ENCODE peak calls at places on chromosome 15, in four cellular contexts. W, F, L and N are unnamed samples.
A peak's percentile ranks its signal among the peaks of the same experiment; 100 is the strongest.

GRCh38 chr15:42138411-42138810 is 18.0 kb downstream of the PLA2G4F start:
- DNase-seq in W (no peak), F (peak; percentile 21), L (no peak), N (no peak)

GRCh38 chr15:100663550-100664335 is 61.4 kb downstream of the ASB7 start:
- DNase-seq in W (no peak), F (no peak), L (no peak), N (no peak)

GRCh38 chr15:23506762-23507161 is 58.7 kb upstream of the MKRN3 start:
- DNase-seq in W (no peak), F (no peak), L (no peak), N (no peak)

GRCh38 chr15:55255714-55256113 is 33.9 kb downstream of the RAB27A start:
- DNase-seq in W (no peak), F (no peak), L (no peak), N (no peak)

GRCh38 chr15:36449084-36449661 is 130.3 kb upstream of the CDIN1 start:
- DNase-seq in W (no peak), F (no peak), L (no peak), N (no peak)

GRCh38 chr15:66923438-66923881 is 141.9 kb upstream of the SMAD3 start:
- DNase-seq in W (peak; percentile 48), F (no peak), L (no peak), N (peak; percentile 34)

GRCh38 chr15:75032391-75032790 is 9.0 kb downstream of the PPCDC start:
- DNase-seq in W (no peak), F (no peak), L (no peak), N (no peak)

GRCh38 chr15:39454189-39454986 is 126.5 kb upstream of the THBS1 start:
- DNase-seq in W (no peak), F (no peak), L (no peak), N (peak; percentile 43)

GRCh38 chr15:98873441-98874218 is 134.0 kb downstream of the PGPEP1L start:
- DNase-seq in W (peak; percentile 94), F (no peak), L (peak; percentile 90), N (no peak)

GRCh38 chr15:69881310-69881660 is 216.4 kb downstream of the TLE3 start:
- DNase-seq in W (peak; percentile 67), F (no peak), L (peak; percentile 31), N (no peak)

GRCh38 chr15:46636220-46636619 is 1001.4 kb downstream of the SQOR start:
- DNase-seq in W (peak; percentile 1), F (no peak), L (no peak), N (no peak)

GRCh38 chr15:56871180-56871579 is 47.3 kb upstream of the TCF12 start:
- DNase-seq in W (peak; percentile 80), F (no peak), L (peak; percentile 59), N (peak; percentile 52)

GRCh38 chr15:24761704-24762302 is 86.2 kb downstream of the NPAP1 start:
- DNase-seq in W (peak; percentile 17), F (no peak), L (no peak), N (no peak)

GRCh38 chr15:65393091-65393490 is 15.3 kb upstream of the IGDCC3 start:
- DNase-seq in W (no peak), F (no peak), L (no peak), N (no peak)

GRCh38 chr15:35671197-35671596 is 125.2 kb upstream of the DPH6 start:
- DNase-seq in W (no peak), F (no peak), L (peak; percentile 54), N (no peak)

GRCh38 chr15:58551084-58551763 is 119.4 kb downstream of the LIPC start:
- DNase-seq in W (no peak), F (peak; percentile 23), L (no peak), N (no peak)

GRCh38 chr15:28942046-28942445 is 56.3 kb downstream of the APBA2 start:
- DNase-seq in W (no peak), F (no peak), L (no peak), N (no peak)

GRCh38 chr15:70160803-70161565 is 63.3 kb upstream of the TLE3 start:
- DNase-seq in W (no peak), F (no peak), L (no peak), N (no peak)

GRCh38 chr15:66803182-66803729 is 101.2 kb downstream of the SMAD6 start:
- DNase-seq in W (peak; percentile 97), F (peak; percentile 96), L (peak; percentile 87), N (peak; percentile 84)

GRCh38 chr15:88887068-88887580 is 8.2 kb downstream of the HAPLN3 start:
- DNase-seq in W (no peak), F (no peak), L (no peak), N (no peak)

GRCh38 chr15:89385596-89386242 is 51.1 kb upstream of the POLG start:
- DNase-seq in W (peak; percentile 85), F (no peak), L (peak; percentile 66), N (no peak)

GRCh38 chr15:61119556-61119955 is 109.5 kb downstream of the RORA start:
- DNase-seq in W (no peak), F (no peak), L (no peak), N (no peak)

GRCh38 chr15:95843241-95843851 is 487.2 kb upstream of the NR2F2 start:
- DNase-seq in W (no peak), F (no peak), L (no peak), N (no peak)

GRCh38 chr15:95837605-95838004 is 492.9 kb upstream of the NR2F2 start:
- DNase-seq in W (no peak), F (no peak), L (no peak), N (no peak)

GRCh38 chr15:95842576-95842975 is 487.9 kb upstream of the NR2F2 start:
- DNase-seq in W (no peak), F (no peak), L (no peak), N (no peak)

GRCh38 chr15:95839367-95839782 is 491.1 kb upstream of the NR2F2 start:
- DNase-seq in W (no peak), F (no peak), L (no peak), N (no peak)

DNA sequence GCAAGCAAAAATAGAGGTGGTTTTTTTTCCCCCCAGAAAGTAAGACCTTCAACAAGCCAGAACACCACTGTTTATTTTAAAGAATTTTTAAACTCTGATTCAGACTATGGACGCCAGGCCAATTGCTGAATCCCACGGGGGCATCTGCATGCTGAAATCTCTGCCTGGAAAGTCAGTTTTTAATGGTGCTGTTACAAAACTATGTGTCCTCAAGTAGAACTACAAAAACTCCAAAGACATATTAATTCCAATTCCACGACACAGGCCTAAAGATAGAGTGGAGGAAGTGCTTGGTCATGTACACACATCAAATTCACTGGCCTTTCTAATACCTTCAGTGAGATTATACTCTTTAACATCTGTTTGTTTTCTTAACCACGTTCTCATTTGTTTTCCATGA is 490.5 kb upstream of the NR2F2 start:
- DNase-seq in W (no peak), F (peak; percentile 55), L (no peak), N (no peak)
- H3K4me1 ChIP-seq in W (no peaks in the 10 kb centered on the region), F (no peaks in the 10 kb centered on the region), L (no peaks in the 10 kb centered on the region), N (no peaks in the 10 kb centered on the region)

DNA sequence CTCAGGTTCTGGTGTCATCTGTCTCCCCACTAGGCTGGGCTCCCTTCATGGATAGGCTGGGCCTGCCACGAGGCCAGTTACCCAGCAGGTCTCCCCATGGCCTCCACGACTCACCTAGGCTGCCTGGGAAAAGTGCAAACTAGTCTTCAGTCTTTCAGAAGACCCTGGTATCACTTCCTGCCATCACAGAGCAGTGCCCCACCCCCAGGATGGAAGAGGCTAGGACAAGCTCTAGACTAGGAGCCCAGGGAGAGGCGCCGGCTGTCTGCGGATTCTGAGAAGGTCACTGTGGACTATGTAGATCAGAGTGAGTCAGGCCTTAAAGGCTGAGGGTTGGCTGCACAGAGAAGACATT is 63.7 kb downstream of the CORO2B start:
- DNase-seq in W (no peak), F (no peak), L (no peak), N (no peak)
- H3K4me1 ChIP-seq in W (peaks cover 14% of the 10 kb centered on the region), F (no peaks in the 10 kb centered on the region), L (peaks cover 56% of the 10 kb centered on the region), N (no peaks in the 10 kb centered on the region)

DNA sequence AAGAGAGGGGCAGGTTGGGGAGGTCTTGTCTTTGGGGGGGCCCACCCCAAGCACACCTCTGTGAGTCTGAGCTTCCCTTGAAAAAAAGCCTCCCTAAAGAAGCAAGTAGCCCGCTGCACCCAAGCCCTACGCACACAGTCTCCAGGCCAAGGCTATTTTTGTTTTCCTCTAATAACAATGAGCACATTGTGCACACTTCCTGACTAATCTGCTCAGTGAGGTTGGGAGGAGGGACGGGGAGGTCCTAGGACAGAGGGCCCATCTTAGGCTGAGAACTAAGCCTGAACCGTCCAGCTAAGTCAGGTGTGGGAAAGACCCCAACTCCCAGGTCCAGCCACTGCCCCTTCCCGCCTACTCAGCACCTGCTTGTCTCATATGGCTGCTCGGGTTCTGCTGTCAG is 87.2 kb downstream of the HMG20A start:
- DNase-seq in W (peak; percentile 78), F (peak; percentile 80), L (peak; percentile 84), N (peak; percentile 74)
- H3K4me1 ChIP-seq in W (peaks cover 32% of the 10 kb centered on the region), F (peaks cover 14% of the 10 kb centered on the region), L (peaks cover 49% of the 10 kb centered on the region), N (peaks cover 79% of the 10 kb centered on the region)

GRCh38 chr15:85402195-85402921 is 22.0 kb downstream of the AKAP13 start:
- DNase-seq in W (no peak), F (no peak), L (peak; percentile 50), N (no peak)
- H3K4me1 ChIP-seq in W (peaks cover 46% of the 10 kb centered on the region), F (peaks cover 21% of the 10 kb centered on the region), L (peaks cover 28% of the 10 kb centered on the region), N (peaks cover 29% of the 10 kb centered on the region)

GRCh38 chr15:30990451-30991300 is 752 bp downstream of the MTMR10 start:
- DNase-seq in W (peak; percentile 30), F (no peak), L (no peak), N (peak; percentile 12)
- H3K4me1 ChIP-seq in W (peaks cover 20% of the 10 kb centered on the region), F (peaks cover 23% of the 10 kb centered on the region), L (peaks cover 1% of the 10 kb centered on the region), N (peaks cover 46% of the 10 kb centered on the region)